ENCODE peak calls at places on chromosomes 6 and 20, in eight cellular contexts. One of them, this sample, is unnamed.

GRCh38 chr6:117907600-117908245 is 659 bp downstream of the SLC35F1 start:
- DNase-seq in T-helper 17 cell: no peak
- DNase-seq in psoas muscle: peak
- DNase-seq in Caki2: no peak
- DNase-seq in RPMI7951: no peak
- DNase-seq in A172: no peak
- DNase-seq in stimulated activated CD8-positive, alpha-beta memory T cell treated with anti-CD3 and anti-CD28 coated beads, Interleukin-4, amount 100 ng/mL, for 24 hours: no peak
- DNase-seq in stimulated activated CD4-positive, alpha-beta T cell treated with anti-CD3 and anti-CD28 coated beads, Interleukin-12 subunit alpha, Interleukin-12 subunit beta, amount 100 ng/mL, for 48 hours: no peak
- DNase-seq in this sample: no peak

GRCh38 chr20:24770628-24771556 is 178.2 kb upstream of the CST7 start:
- DNase-seq in RPMI7951: no peak
- DNase-seq in stimulated activated CD8-positive, alpha-beta memory T cell treated with anti-CD3 and anti-CD28 coated beads, Interleukin-4, amount 100 ng/mL, for 24 hours: no peak
- DNase-seq in stimulated activated CD4-positive, alpha-beta T cell treated with anti-CD3 and anti-CD28 coated beads, Interleukin-12 subunit alpha, Interleukin-12 subunit beta, amount 100 ng/mL, for 48 hours: no peak
- DNase-seq in T-helper 17 cell: no peak
- DNase-seq in Caki2: no peak
- DNase-seq in A172: no peak
- DNase-seq in psoas muscle: no peak
- DNase-seq in this sample: no peak

GRCh38 chr6:26594128-26594493 is 2.6 kb upstream of the ABT1 start:
- DNase-seq in T-helper 17 cell: no peak
- DNase-seq in A172: no peak
- DNase-seq in psoas muscle: no peak
- DNase-seq in stimulated activated CD4-positive, alpha-beta T cell treated with anti-CD3 and anti-CD28 coated beads, Interleukin-12 subunit alpha, Interleukin-12 subunit beta, amount 100 ng/mL, for 48 hours: no peak
- DNase-seq in Caki2: no peak
- DNase-seq in RPMI7951: no peak
- DNase-seq in stimulated activated CD8-positive, alpha-beta memory T cell treated with anti-CD3 and anti-CD28 coated beads, Interleukin-4, amount 100 ng/mL, for 24 hours: no peak
- DNase-seq in this sample: no peak

GRCh38 chr6:168219804-168220203 is 99.8 kb downstream of the DACT2 start:
- DNase-seq in psoas muscle: no peak
- DNase-seq in stimulated activated CD8-positive, alpha-beta memory T cell treated with anti-CD3 and anti-CD28 coated beads, Interleukin-4, amount 100 ng/mL, for 24 hours: no peak
- DNase-seq in RPMI7951: no peak
- DNase-seq in Caki2: no peak
- DNase-seq in stimulated activated CD4-positive, alpha-beta T cell treated with anti-CD3 and anti-CD28 coated beads, Interleukin-12 subunit alpha, Interleukin-12 subunit beta, amount 100 ng/mL, for 48 hours: no peak
- DNase-seq in A172: no peak
- DNase-seq in T-helper 17 cell: no peak
- DNase-seq in this sample: no peak

GRCh38 chr6:166078294-166078693 is 89.4 kb downstream of the TBXT start:
- DNase-seq in RPMI7951: peak
- DNase-seq in Caki2: no peak
- DNase-seq in psoas muscle: no peak
- DNase-seq in A172: peak
- DNase-seq in stimulated activated CD4-positive, alpha-beta T cell treated with anti-CD3 and anti-CD28 coated beads, Interleukin-12 subunit alpha, Interleukin-12 subunit beta, amount 100 ng/mL, for 48 hours: no peak
- DNase-seq in T-helper 17 cell: no peak
- DNase-seq in stimulated activated CD8-positive, alpha-beta memory T cell treated with anti-CD3 and anti-CD28 coated beads, Interleukin-4, amount 100 ng/mL, for 24 hours: no peak
- DNase-seq in this sample: peak

GRCh38 chr6:35718354-35718695 is 18.5 kb upstream of the ARMC12 start:
- DNase-seq in stimulated activated CD4-positive, alpha-beta T cell treated with anti-CD3 and anti-CD28 coated beads, Interleukin-12 subunit alpha, Interleukin-12 subunit beta, amount 100 ng/mL, for 48 hours: no peak
- DNase-seq in psoas muscle: no peak
- DNase-seq in Caki2: no peak
- DNase-seq in RPMI7951: no peak
- DNase-seq in stimulated activated CD8-positive, alpha-beta memory T cell treated with anti-CD3 and anti-CD28 coated beads, Interleukin-4, amount 100 ng/mL, for 24 hours: no peak
- DNase-seq in T-helper 17 cell: no peak
- DNase-seq in A172: no peak
- DNase-seq in this sample: no peak

GRCh38 chr6:87887266-87887665 is 160.4 kb upstream of the SPACA1 start:
- DNase-seq in stimulated activated CD4-positive, alpha-beta T cell treated with anti-CD3 and anti-CD28 coated beads, Interleukin-12 subunit alpha, Interleukin-12 subunit beta, amount 100 ng/mL, for 48 hours: no peak
- DNase-seq in stimulated activated CD8-positive, alpha-beta memory T cell treated with anti-CD3 and anti-CD28 coated beads, Interleukin-4, amount 100 ng/mL, for 24 hours: no peak
- DNase-seq in RPMI7951: no peak
- DNase-seq in Caki2: no peak
- DNase-seq in T-helper 17 cell: no peak
- DNase-seq in psoas muscle: no peak
- DNase-seq in A172: no peak
- DNase-seq in this sample: no peak

GRCh38 chr6:98525860-98526259 is 308.5 kb upstream of the POU3F2 start:
- DNase-seq in A172: no peak
- DNase-seq in Caki2: no peak
- DNase-seq in stimulated activated CD8-positive, alpha-beta memory T cell treated with anti-CD3 and anti-CD28 coated beads, Interleukin-4, amount 100 ng/mL, for 24 hours: no peak
- DNase-seq in stimulated activated CD4-positive, alpha-beta T cell treated with anti-CD3 and anti-CD28 coated beads, Interleukin-12 subunit alpha, Interleukin-12 subunit beta, amount 100 ng/mL, for 48 hours: no peak
- DNase-seq in psoas muscle: no peak
- DNase-seq in RPMI7951: no peak
- DNase-seq in T-helper 17 cell: no peak
- DNase-seq in this sample: no peak

GRCh38 chr20:50223321-50223995 is 32.8 kb downstream of the CEBPB start:
- DNase-seq in T-helper 17 cell: no peak
- DNase-seq in RPMI7951: no peak
- DNase-seq in Caki2: no peak
- DNase-seq in A172: no peak
- DNase-seq in stimulated activated CD8-positive, alpha-beta memory T cell treated with anti-CD3 and anti-CD28 coated beads, Interleukin-4, amount 100 ng/mL, for 24 hours: no peak
- DNase-seq in psoas muscle: no peak
- DNase-seq in stimulated activated CD4-positive, alpha-beta T cell treated with anti-CD3 and anti-CD28 coated beads, Interleukin-12 subunit alpha, Interleukin-12 subunit beta, amount 100 ng/mL, for 48 hours: no peak
- DNase-seq in this sample: no peak

GRCh38 chr6:144725731-144726522 is 440.8 kb downstream of the UTRN start:
- DNase-seq in psoas muscle: no peak
- DNase-seq in stimulated activated CD4-positive, alpha-beta T cell treated with anti-CD3 and anti-CD28 coated beads, Interleukin-12 subunit alpha, Interleukin-12 subunit beta, amount 100 ng/mL, for 48 hours: no peak
- DNase-seq in stimulated activated CD8-positive, alpha-beta memory T cell treated with anti-CD3 and anti-CD28 coated beads, Interleukin-4, amount 100 ng/mL, for 24 hours: peak
- DNase-seq in A172: no peak
- DNase-seq in Caki2: peak
- DNase-seq in RPMI7951: peak
- DNase-seq in T-helper 17 cell: no peak
- DNase-seq in this sample: no peak

GRCh38 chr6:45931254-45931653 is 84.4 kb downstream of the CLIC5 start:
- DNase-seq in stimulated activated CD8-positive, alpha-beta memory T cell treated with anti-CD3 and anti-CD28 coated beads, Interleukin-4, amount 100 ng/mL, for 24 hours: no peak
- DNase-seq in Caki2: no peak
- DNase-seq in psoas muscle: no peak
- DNase-seq in stimulated activated CD4-positive, alpha-beta T cell treated with anti-CD3 and anti-CD28 coated beads, Interleukin-12 subunit alpha, Interleukin-12 subunit beta, amount 100 ng/mL, for 48 hours: no peak
- DNase-seq in A172: no peak
- DNase-seq in T-helper 17 cell: no peak
- DNase-seq in RPMI7951: no peak
- DNase-seq in this sample: no peak

GRCh38 chr6:43076093-43076927 is at the start of gene PTK7:
- DNase-seq in stimulated activated CD8-positive, alpha-beta memory T cell treated with anti-CD3 and anti-CD28 coated beads, Interleukin-4, amount 100 ng/mL, for 24 hours: no peak
- DNase-seq in A172: peak
- DNase-seq in Caki2: peak
- DNase-seq in psoas muscle: peak
- DNase-seq in stimulated activated CD4-positive, alpha-beta T cell treated with anti-CD3 and anti-CD28 coated beads, Interleukin-12 subunit alpha, Interleukin-12 subunit beta, amount 100 ng/mL, for 48 hours: peak
- DNase-seq in RPMI7951: peak
- DNase-seq in T-helper 17 cell: no peak
- DNase-seq in this sample: peak

GRCh38 chr6:13461805-13462204 is 25.6 kb downstream of the GFOD1 start:
- DNase-seq in Caki2: no peak
- DNase-seq in RPMI7951: peak
- DNase-seq in stimulated activated CD4-positive, alpha-beta T cell treated with anti-CD3 and anti-CD28 coated beads, Interleukin-12 subunit alpha, Interleukin-12 subunit beta, amount 100 ng/mL, for 48 hours: no peak
- DNase-seq in T-helper 17 cell: no peak
- DNase-seq in psoas muscle: no peak
- DNase-seq in stimulated activated CD8-positive, alpha-beta memory T cell treated with anti-CD3 and anti-CD28 coated beads, Interleukin-4, amount 100 ng/mL, for 24 hours: no peak
- DNase-seq in A172: no peak
- DNase-seq in this sample: no peak

GRCh38 chr6:7086488-7086887 is 21.3 kb upstream of the RREB1 start:
- DNase-seq in Caki2: no peak
- DNase-seq in stimulated activated CD8-positive, alpha-beta memory T cell treated with anti-CD3 and anti-CD28 coated beads, Interleukin-4, amount 100 ng/mL, for 24 hours: no peak
- DNase-seq in T-helper 17 cell: no peak
- DNase-seq in psoas muscle: peak
- DNase-seq in A172: peak
- DNase-seq in RPMI7951: peak
- DNase-seq in stimulated activated CD4-positive, alpha-beta T cell treated with anti-CD3 and anti-CD28 coated beads, Interleukin-12 subunit alpha, Interleukin-12 subunit beta, amount 100 ng/mL, for 48 hours: no peak
- DNase-seq in this sample: no peak

GRCh38 chr20:11459090-11459877 is 458.4 kb upstream of the BTBD3 start:
- DNase-seq in psoas muscle: no peak
- DNase-seq in stimulated activated CD8-positive, alpha-beta memory T cell treated with anti-CD3 and anti-CD28 coated beads, Interleukin-4, amount 100 ng/mL, for 24 hours: no peak
- DNase-seq in RPMI7951: no peak
- DNase-seq in stimulated activated CD4-positive, alpha-beta T cell treated with anti-CD3 and anti-CD28 coated beads, Interleukin-12 subunit alpha, Interleukin-12 subunit beta, amount 100 ng/mL, for 48 hours: no peak
- DNase-seq in A172: no peak
- DNase-seq in T-helper 17 cell: no peak
- DNase-seq in Caki2: no peak
- DNase-seq in this sample: no peak

GRCh38 chr20:58393299-58393698 is 4.3 kb downstream of the VAPB start:
- DNase-seq in A172: no peak
- DNase-seq in T-helper 17 cell: no peak
- DNase-seq in stimulated activated CD8-positive, alpha-beta memory T cell treated with anti-CD3 and anti-CD28 coated beads, Interleukin-4, amount 100 ng/mL, for 24 hours: no peak
- DNase-seq in Caki2: no peak
- DNase-seq in psoas muscle: no peak
- DNase-seq in stimulated activated CD4-positive, alpha-beta T cell treated with anti-CD3 and anti-CD28 coated beads, Interleukin-12 subunit alpha, Interleukin-12 subunit beta, amount 100 ng/mL, for 48 hours: no peak
- DNase-seq in RPMI7951: peak
- DNase-seq in this sample: peak

GRCh38 chr6:106739387-106739786 is 110.0 kb downstream of the QRSL1 start:
- DNase-seq in RPMI7951: peak
- DNase-seq in T-helper 17 cell: no peak
- DNase-seq in psoas muscle: peak
- DNase-seq in A172: peak
- DNase-seq in Caki2: no peak
- DNase-seq in stimulated activated CD8-positive, alpha-beta memory T cell treated with anti-CD3 and anti-CD28 coated beads, Interleukin-4, amount 100 ng/mL, for 24 hours: no peak
- DNase-seq in stimulated activated CD4-positive, alpha-beta T cell treated with anti-CD3 and anti-CD28 coated beads, Interleukin-12 subunit alpha, Interleukin-12 subunit beta, amount 100 ng/mL, for 48 hours: no peak
- DNase-seq in this sample: no peak

GRCh38 chr20:59153832-59154231 is 9.8 kb upstream of the ZNF831 start:
- DNase-seq in psoas muscle: no peak
- DNase-seq in stimulated activated CD4-positive, alpha-beta T cell treated with anti-CD3 and anti-CD28 coated beads, Interleukin-12 subunit alpha, Interleukin-12 subunit beta, amount 100 ng/mL, for 48 hours: no peak
- DNase-seq in stimulated activated CD8-positive, alpha-beta memory T cell treated with anti-CD3 and anti-CD28 coated beads, Interleukin-4, amount 100 ng/mL, for 24 hours: no peak
- DNase-seq in Caki2: no peak
- DNase-seq in A172: no peak
- DNase-seq in T-helper 17 cell: no peak
- DNase-seq in RPMI7951: no peak
- DNase-seq in this sample: no peak

GRCh38 chr6:140101367-140101766 is 726.9 kb upstream of the CITED2 start:
- DNase-seq in A172: no peak
- DNase-seq in psoas muscle: no peak
- DNase-seq in Caki2: no peak
- DNase-seq in T-helper 17 cell: no peak
- DNase-seq in stimulated activated CD8-positive, alpha-beta memory T cell treated with anti-CD3 and anti-CD28 coated beads, Interleukin-4, amount 100 ng/mL, for 24 hours: no peak
- DNase-seq in RPMI7951: peak
- DNase-seq in stimulated activated CD4-positive, alpha-beta T cell treated with anti-CD3 and anti-CD28 coated beads, Interleukin-12 subunit alpha, Interleukin-12 subunit beta, amount 100 ng/mL, for 48 hours: no peak
- DNase-seq in this sample: no peak

GRCh38 chr6:45438849-45439406 is 61.2 kb upstream of the SUPT3H start:
- DNase-seq in psoas muscle: no peak
- DNase-seq in A172: peak
- DNase-seq in Caki2: peak
- DNase-seq in RPMI7951: peak
- DNase-seq in T-helper 17 cell: no peak
- DNase-seq in stimulated activated CD4-positive, alpha-beta T cell treated with anti-CD3 and anti-CD28 coated beads, Interleukin-12 subunit alpha, Interleukin-12 subunit beta, amount 100 ng/mL, for 48 hours: no peak
- DNase-seq in stimulated activated CD8-positive, alpha-beta memory T cell treated with anti-CD3 and anti-CD28 coated beads, Interleukin-4, amount 100 ng/mL, for 24 hours: no peak
- DNase-seq in this sample: peak